ENCODE peak calls at places on chromosomes 13 and 19, in seven cellular contexts. T is uterus; Q is CD8-positive, alpha-beta T cell; N is B cell; K is ascending aorta; U is choroid plexus epithelial cell; V is A549. W is an unnamed sample.

GRCh38 chr19:43639507-43640423 is at the start of gene CADM4:
- DNase-seq in T (peak; percentile 36), Q (peak; percentile 59), N (no peak), K (no peak), U (no peak), V (no peak), W (peak; percentile 88)

GRCh38 chr19:48608798-48609263 is 2.3 kb downstream of the SPACA4 start:
- DNase-seq in T (no peak), Q (peak; percentile 57), N (peak; percentile 79), K (no peak), U (peak; percentile 52), V (peak; percentile 83), W (peak; percentile 86)

GRCh38 chr19:13932911-13933393 is 5.3 kb downstream of the PODNL1 start:
- DNase-seq in T (no peak), Q (no peak), N (no peak), K (no peak), U (no peak), V (no peak), W (no peak)

GRCh38 chr13:110524484-110525254 is 36.9 kb downstream of the RAB20 start:
- DNase-seq in T (no peak), Q (no peak), N (no peak), K (no peak), U (no peak), V (no peak), W (no peak)

GRCh38 chr19:8575467-8575997 is 1.7 kb downstream of the MYO1F start:
- DNase-seq in T (no peak), Q (peak; percentile 69), N (no peak), K (no peak), U (peak; percentile 47), V (peak; percentile 57), W (no peak)

GRCh38 chr19:33273881-33274662 is 28.3 kb downstream of the CEBPA start:
- DNase-seq in T (peak; percentile 42), Q (no peak), N (no peak), K (no peak), U (peak; percentile 92), V (peak; percentile 80), W (no peak)

GRCh38 chr13:26967119-26968038 is 204.2 kb downstream of the USP12 start:
- DNase-seq in T (no peak), Q (no peak), N (no peak), K (no peak), U (no peak), V (no peak), W (no peak)

GRCh38 chr13:111006508-111007031 is 91.7 kb upstream of the ANKRD10 start:
- DNase-seq in T (peak; percentile 80), Q (no peak), N (no peak), K (peak; percentile 92), U (peak; percentile 97), V (no peak), W (no peak)

GRCh38 chr13:44243198-44243852 is 130.3 kb upstream of the SERP2 start:
- DNase-seq in T (peak; percentile 61), Q (peak; percentile 28), N (peak; percentile 61), K (no peak), U (peak; percentile 89), V (peak; percentile 66), W (peak; percentile 44)

GRCh38 chr19:6677924-6678689 is 8.1 kb upstream of the TNFSF14 start:
- DNase-seq in T (no peak), Q (no peak), N (no peak), K (no peak), U (peak; percentile 6), V (peak; percentile 18), W (peak; percentile 66)

DNA sequence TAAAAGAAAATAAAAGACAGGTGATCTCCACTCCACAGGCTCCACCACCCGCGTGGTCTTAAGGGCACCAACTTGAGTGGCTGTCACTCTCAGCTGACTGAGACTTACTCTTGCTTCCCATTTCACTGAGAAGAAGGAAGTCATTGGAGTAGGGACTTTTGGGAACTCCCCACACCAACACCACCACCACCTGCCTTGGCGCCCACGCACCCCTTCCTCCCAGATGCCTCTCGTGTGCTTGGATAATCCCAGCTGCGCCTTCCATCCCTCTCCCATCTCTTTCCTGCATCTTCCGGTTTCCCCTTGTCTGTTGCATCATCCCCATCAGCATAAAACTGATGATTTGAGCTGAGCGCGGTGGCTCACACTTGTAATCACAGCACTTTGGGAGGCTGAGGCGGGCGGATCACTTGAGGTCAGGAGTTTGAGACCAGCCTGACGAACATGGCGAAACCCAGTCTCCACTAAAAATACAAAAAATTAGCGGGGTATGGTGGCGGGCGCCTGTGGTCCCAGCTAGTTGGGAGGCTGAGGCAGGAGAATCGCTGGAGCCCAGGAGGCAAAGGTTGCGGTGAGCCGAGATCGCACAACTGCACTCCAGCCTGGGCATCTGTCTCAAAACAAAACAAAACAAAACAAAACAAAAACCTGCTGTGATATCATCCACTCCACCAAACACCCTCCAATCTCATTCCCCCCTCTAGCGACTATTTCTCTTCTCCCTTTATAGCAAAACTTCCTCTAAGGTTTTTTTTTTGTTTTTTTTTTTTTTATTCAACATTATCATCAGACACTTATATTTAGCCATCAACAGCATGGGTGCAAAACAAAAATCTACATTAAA is 25.5 kb downstream of the AP2S1 start:
- DNase-seq in T (no peak), Q (no peak), N (no peak), K (no peak), U (peak; percentile 44), V (peak; percentile 41), W (peak; percentile 60)
- TF ChIP-seq CTCF in T (no peak), Q (no peak), N (peak; percentile 53), K (no peak), U (peak; percentile 3), V (peak; percentile 20), W (no peak)

GRCh38 chr19:11089254-11090013 is at the start of gene LDLR:
- DNase-seq in T (peak; percentile 87), Q (peak; percentile 83), N (no peak), K (peak; percentile 95), U (peak; percentile 96), V (peak; percentile 94), W (peak; percentile 80)
- TF ChIP-seq CTCF in T (no peak), Q (no peak), N (no peak), K (no peak), U (no peak), V (no peak), W (no peak)

GRCh38 chr13:113767366-113767765 is 8.3 kb downstream of the TMEM255B start:
- DNase-seq in T (no peak), Q (no peak), N (peak; percentile 6), K (no peak), U (no peak), V (no peak), W (no peak)

GRCh38 chr13:113763961-113764792 is 5.2 kb downstream of the TMEM255B start:
- DNase-seq in T (no peak), Q (no peak), N (no peak), K (no peak), U (no peak), V (no peak), W (no peak)

GRCh38 chr13:113766035-113766800 is 7.2 kb downstream of the TMEM255B start:
- DNase-seq in T (no peak), Q (no peak), N (peak; percentile 32), K (no peak), U (no peak), V (no peak), W (no peak)

GRCh38 chr13:113764793-113765190 is 5.8 kb downstream of the TMEM255B start:
- DNase-seq in T (no peak), Q (no peak), N (no peak), K (no peak), U (no peak), V (no peak), W (no peak)

GRCh38 chr13:113765241-113765910 is 6.3 kb downstream of the TMEM255B start:
- DNase-seq in T (no peak), Q (no peak), N (no peak), K (no peak), U (no peak), V (no peak), W (no peak)
- TF ChIP-seq CTCF in T (no peak), Q (no peak), N (no peak), K (no peak), U (no peak), V (no peak), W (no peak)

GRCh38 chr19:4123615-4124568 is at the start of gene MAP2K2:
- DNase-seq in T (peak; percentile 94), Q (peak; percentile 94), N (peak; percentile 92), K (peak; percentile 95), U (peak; percentile 91), V (peak; percentile 90), W (peak; percentile 98)
- TF ChIP-seq CTCF in T (no peak), Q (no peak), N (no peak), K (peak; percentile 19), U (no peak), V (peak; percentile 15), W (no peak)

GRCh38 chr19:35739275-35740107 is 2.8 kb downstream of the IGFLR1 start:
- DNase-seq in T (no peak), Q (no peak), N (no peak), K (no peak), U (no peak), V (no peak), W (no peak)
- TF ChIP-seq CTCF in T (no peak), Q (no peak), N (no peak), K (no peak), U (no peak), V (no peak), W (no peak)

DNA sequence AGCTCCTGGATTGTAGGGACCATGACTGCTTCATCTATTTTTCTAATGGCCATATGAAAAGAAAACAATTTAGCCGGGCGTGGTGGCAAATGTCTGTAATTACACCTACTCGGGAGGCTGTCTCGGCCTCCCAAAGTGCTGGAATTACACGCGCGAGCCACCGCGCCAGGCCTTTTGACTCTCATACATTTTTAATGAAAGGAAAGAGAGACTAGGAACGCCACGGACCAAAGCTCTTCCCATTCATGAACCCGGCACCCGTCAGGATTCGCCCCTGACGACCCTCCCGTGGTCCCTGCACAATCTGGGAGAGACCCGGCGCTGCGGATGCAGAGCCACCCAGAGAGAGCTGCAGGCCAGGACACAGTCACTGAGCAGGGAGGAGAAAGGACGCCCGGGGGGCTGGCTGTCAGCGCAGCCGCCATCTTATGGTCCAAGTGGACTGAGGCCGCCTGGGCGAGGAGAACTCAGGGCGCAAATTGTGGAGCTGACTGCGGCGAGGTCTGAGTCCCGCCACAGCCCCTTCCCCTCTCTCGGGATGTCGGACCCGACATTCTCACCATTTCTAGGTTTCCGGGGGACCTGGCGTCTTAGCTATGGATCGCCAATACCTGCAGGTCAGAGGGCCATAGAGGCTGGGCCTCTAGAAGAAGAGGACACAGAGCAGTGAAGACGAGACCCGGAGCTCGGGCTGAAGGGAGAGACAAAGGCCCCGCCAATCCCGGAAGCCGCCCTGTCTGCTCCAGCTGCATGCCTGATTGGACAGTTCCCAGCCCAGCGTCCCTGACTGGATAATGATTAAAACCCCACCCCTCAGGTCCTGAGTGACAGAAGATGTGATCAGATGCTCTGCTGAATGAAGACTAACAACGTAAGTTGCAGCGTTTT is at the start of gene ZNF681:
- DNase-seq in T (peak; percentile 89), Q (peak; percentile 93), N (peak; percentile 90), K (peak; percentile 93), U (peak; percentile 96), V (peak; percentile 21), W (peak; percentile 80)
- TF ChIP-seq CTCF in T (no peak), Q (no peak), N (peak; percentile 47), K (no peak), U (peak; percentile 7), V (no peak), W (no peak)

GRCh38 chr13:61417171-61417570 is 1.5 kb upstream of the PCDH20 start:
- DNase-seq in T (no peak), Q (no peak), N (no peak), K (no peak), U (no peak), V (no peak), W (no peak)
- TF ChIP-seq CTCF in T (no peak), Q (no peak), N (no peak), K (no peak), U (no peak), V (no peak), W (no peak)

W was measured in GM20000.